ENCODE peak calls at places on chromosomes 13 and 19, in eight cellular contexts. W is ascending aorta, R is uterus, K is RWPE2, B is thoracic aorta, S is A673, N is lung, M is ovary. V is an unnamed sample.
A peak's percentile ranks its signal among the peaks of the same experiment; 100 is the strongest.

GRCh38 chr19:13441810-13442512 is 64.3 kb downstream of the CACNA1A start:
- DNase-seq in S (peak; percentile 64), K (no peak), N (no peak), R (no peak), M (no peak), B (no peak), W (no peak), V (peak; percentile 55)

GRCh38 chr19:47330466-47330869 is 1.5 kb upstream of the C5AR2 start:
- DNase-seq in B (no peak), R (no peak), K (no peak), S (no peak), N (no peak), W (no peak), M (no peak), V (no peak)

GRCh38 chr13:51659276-51660127 is 75.2 kb downstream of the WDFY2 start:
- DNase-seq in M (no peak), R (no peak), W (no peak), K (no peak), B (no peak), N (no peak), S (no peak), V (no peak)

GRCh38 chr13:113150545-113151365 is 7.7 kb upstream of the PROZ start:
- DNase-seq in W (no peak), S (no peak), B (no peak), M (no peak), N (no peak), K (no peak), R (no peak), V (no peak)

GRCh38 chr19:39524495-39524894 is 8.2 kb downstream of the EID2B start:
- DNase-seq in K (no peak), S (no peak), R (no peak), B (no peak), M (no peak), W (no peak), N (no peak), V (no peak)

GRCh38 chr13:60261432-60262351 is 98.0 kb upstream of the DIAPH3 start:
- DNase-seq in M (no peak), S (no peak), K (no peak), W (no peak), R (no peak), N (no peak), B (no peak), V (no peak)

GRCh38 chr13:69882451-69882850 is 225.2 kb upstream of the ATXN8OS start:
- DNase-seq in M (no peak), S (no peak), N (no peak), K (no peak), B (no peak), R (no peak), W (no peak), V (no peak)

GRCh38 chr19:9531933-9532332 is 6.5 kb downstream of the ZNF426 start:
- DNase-seq in R (no peak), K (no peak), M (no peak), W (no peak), N (no peak), B (no peak), S (no peak), V (no peak)

GRCh38 chr13:25648996-25649633 is 277.3 kb downstream of the ATP8A2 start:
- DNase-seq in R (no peak), K (no peak), B (no peak), W (no peak), S (no peak), M (no peak), N (no peak), V (no peak)

DNA sequence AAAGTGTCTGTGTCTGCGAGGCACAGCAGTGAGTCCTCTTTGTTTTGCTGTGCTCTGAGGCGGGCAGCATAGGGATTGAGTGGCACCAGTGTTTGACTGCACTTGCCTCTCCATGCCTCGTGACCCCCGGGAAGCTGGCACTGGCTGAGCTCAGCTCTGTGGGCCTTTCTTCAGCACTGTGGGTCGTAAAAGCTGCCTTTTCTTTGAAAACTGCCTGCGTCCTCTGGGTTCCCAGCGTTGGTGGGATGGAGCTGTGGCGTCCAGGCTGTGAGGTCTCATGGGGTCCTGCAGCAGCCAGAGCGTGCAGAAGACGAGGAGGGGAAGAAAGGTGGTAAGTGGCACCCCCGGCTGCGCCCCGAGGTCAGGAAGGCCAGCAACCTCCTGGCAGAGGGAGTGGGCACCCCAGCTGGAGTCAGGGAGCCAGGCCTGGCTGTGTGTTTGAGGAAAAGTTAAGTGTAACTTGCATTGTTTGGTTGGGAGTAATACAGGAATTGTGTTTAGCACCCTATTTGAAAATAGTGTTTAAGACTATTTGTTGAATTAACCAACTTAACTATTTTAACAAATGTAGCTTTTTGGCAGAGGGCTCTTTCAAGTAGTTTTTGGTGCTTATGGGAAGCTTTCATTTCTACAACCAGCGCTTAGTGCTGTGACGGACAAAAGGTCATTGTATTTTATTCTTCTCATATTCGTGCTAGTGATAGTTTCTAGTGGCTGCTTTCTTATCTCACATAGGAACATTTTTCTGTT is 79.3 kb upstream of the TEX29 start:
- DNase-seq in K (no peak), R (no peak), B (no peak), W (no peak), N (no peak), M (no peak), S (no peak), V (no peak)
- H3K27ac ChIP-seq in K (no peak overlapping the region), R (no peak overlapping the region), B (no peak overlapping the region), W (no peak overlapping the region), N (no peak overlapping the region), M (no peak overlapping the region), S (no peak overlapping the region), V (no peak overlapping the region)

GRCh38 chr13:45496942-45497341 is 32.2 kb downstream of the COG3 start:
- DNase-seq in S (no peak), W (no peak), K (no peak), N (no peak), B (no peak), M (no peak), R (no peak), V (no peak)

GRCh38 chr13:45500492-45501174 is 35.9 kb downstream of the COG3 start:
- DNase-seq in S (peak; percentile 15), W (no peak), K (no peak), M (no peak), N (no peak), R (no peak), B (no peak), V (no peak)

GRCh38 chr13:45506811-45507210 is 42.1 kb downstream of the COG3 start:
- DNase-seq in W (no peak), K (no peak), M (no peak), S (no peak), R (no peak), B (no peak), N (no peak), V (no peak)

GRCh38 chr13:45503658-45504057 is 38.9 kb downstream of the COG3 start:
- DNase-seq in N (no peak), K (no peak), W (no peak), R (no peak), M (no peak), B (no peak), S (no peak), V (no peak)

GRCh38 chr13:45501175-45501526 is 36.4 kb downstream of the COG3 start:
- DNase-seq in K (no peak), W (no peak), B (no peak), S (no peak), N (no peak), M (no peak), R (no peak), V (no peak)
- TF ChIP-seq CTCF in K (no peak), W (no peak), B (no peak), S (no peak), N (no peak), M (no peak), R (no peak), V (no peak)

GRCh38 chr19:2184422-2185012 is 20.8 kb downstream of the DOT1L start:
- DNase-seq in W (no peak), M (no peak), S (no peak), N (no peak), R (no peak), K (no peak), B (no peak), V (no peak)

GRCh38 chr19:2186071-2186846 is 22.5 kb downstream of the DOT1L start:
- DNase-seq in N (peak; percentile 79), W (peak; percentile 64), M (peak; percentile 80), K (no peak), S (no peak), R (peak; percentile 91), B (peak; percentile 62), V (peak; percentile 63)

GRCh38 chr19:2187164-2187563 is 23.4 kb downstream of the DOT1L start:
- DNase-seq in K (no peak), B (no peak), W (no peak), N (no peak), M (no peak), S (no peak), R (no peak), V (no peak)

GRCh38 chr19:2188708-2189385 is 25.1 kb downstream of the DOT1L start:
- DNase-seq in N (no peak), W (no peak), K (no peak), S (no peak), M (no peak), B (no peak), R (no peak), V (no peak)

GRCh38 chr19:2185734-2186070 is 22.0 kb downstream of the DOT1L start:
- DNase-seq in R (no peak), B (no peak), S (no peak), W (no peak), N (no peak), M (no peak), K (no peak), V (no peak)
- H3K27ac ChIP-seq in R (peak overlapping the region; percentile 77), B (peak overlapping the region; percentile 74), S (no peak overlapping the region), W (peak overlapping the region; percentile 87), N (peak overlapping the region; percentile 66), M (no peak overlapping the region), K (no peak overlapping the region), V (peak overlapping the region; percentile 77)

DNA sequence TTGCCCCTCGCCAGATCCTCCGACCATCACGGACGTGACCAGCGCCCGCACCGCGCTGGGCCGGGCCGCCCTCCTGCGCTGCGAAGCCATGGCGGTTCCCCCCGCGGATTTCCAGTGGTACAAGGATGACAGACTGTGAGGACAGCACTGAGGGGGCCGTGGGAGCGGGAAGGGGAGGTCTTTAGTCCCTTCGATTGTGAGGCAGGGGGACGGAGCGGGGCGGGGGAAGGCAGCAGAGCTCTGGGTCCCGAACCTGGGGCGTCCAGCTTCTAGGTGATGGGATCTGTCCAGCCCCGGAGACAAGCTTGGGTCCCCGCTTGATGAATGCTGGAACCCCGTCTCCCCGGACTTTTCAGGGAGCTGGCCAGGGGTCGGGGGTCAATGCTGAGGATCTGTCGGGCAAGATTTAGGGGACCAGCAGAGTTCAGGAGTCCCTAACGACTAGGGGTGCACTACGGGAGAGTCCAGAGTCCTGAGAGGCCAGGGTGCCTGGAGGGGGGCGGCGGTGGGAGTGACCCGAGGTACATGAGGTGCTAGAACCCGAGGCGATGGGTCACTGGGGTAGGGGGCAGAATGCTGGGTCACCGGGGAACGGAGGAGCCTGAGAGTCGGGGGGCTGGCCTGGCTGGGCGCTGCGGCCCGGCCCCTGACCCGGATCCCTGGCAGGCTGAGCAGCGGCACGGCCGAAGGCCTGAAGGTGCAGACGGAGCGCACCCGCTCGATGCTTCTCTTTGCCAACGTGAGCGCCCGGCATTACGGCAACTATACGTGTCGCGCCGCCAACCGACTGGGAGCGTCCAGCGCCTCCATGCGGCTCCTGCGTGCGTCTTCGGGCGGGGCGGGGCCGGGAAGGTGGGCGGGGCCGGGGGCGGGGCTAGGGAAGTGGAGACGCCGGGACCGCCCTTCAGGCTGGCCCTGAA is 14.6 kb downstream of the VSIG10L start:
- DNase-seq in N (no peak), K (no peak), R (no peak), W (no peak), S (peak; percentile 70), M (no peak), B (no peak), V (peak; percentile 50)
- TF ChIP-seq CTCF in N (no peak), K (peak; percentile 46), R (no peak), W (no peak), S (peak; percentile 51), M (no peak), B (no peak), V (no peak)

V was measured in breast epithelium.